ENCODE peak calls at places on chromosomes 3 and 15, in eight cellular contexts. P, H, I, W, N, U, F and X are unnamed samples.
A peak's percentile ranks its signal among the peaks of the same experiment; 100 is the strongest.

GRCh38 chr3:176994876-176995781 is 202.2 kb downstream of the TBL1XR1 start:
- DNase-seq in P (no peak), N (no peak), F (no peak), W (no peak), H (no peak), I (no peak), U (no peak), X (no peak)

GRCh38 chr3:194139085-194139976 is 3.4 kb downstream of the HES1 start:
- DNase-seq in I (no peak), P (no peak), W (no peak), N (no peak), H (no peak), U (no peak), F (peak; percentile 83), X (peak; percentile 60)

GRCh38 chr15:100869151-100869999 is 10.3 kb upstream of the ALDH1A3 start:
- DNase-seq in N (no peak), U (no peak), H (no peak), W (no peak), F (no peak), P (peak; percentile 41), I (no peak), X (no peak)

GRCh38 chr15:64712353-64712752 is 63.0 kb downstream of the RBPMS2 start:
- DNase-seq in U (no peak), F (no peak), P (no peak), I (no peak), N (no peak), W (no peak), H (no peak), X (no peak)

GRCh38 chr3:45687828-45688193 is 1.4 kb upstream of the SACM1L start:
- DNase-seq in P (no peak), F (no peak), U (no peak), N (no peak), H (no peak), I (no peak), W (no peak), X (no peak)

GRCh38 chr3:122892118-122892517 is 97.2 kb downstream of the SLC49A4 start:
- DNase-seq in U (no peak), H (no peak), W (no peak), N (no peak), I (no peak), P (no peak), F (no peak), X (no peak)

GRCh38 chr3:53160660-53161344 is at the start of gene PRKCD:
- DNase-seq in H (peak; percentile 97), W (no peak), N (peak; percentile 71), P (peak; percentile 85), I (peak; percentile 66), U (peak; percentile 39), F (peak; percentile 93), X (peak; percentile 84)

GRCh38 chr3:106317141-106318055 is 448.6 kb upstream of the CBLB start:
- DNase-seq in U (no peak), N (no peak), P (no peak), W (no peak), I (no peak), H (no peak), F (no peak), X (no peak)

GRCh38 chr3:62559831-62560445 is 186.6 kb upstream of the FEZF2 start:
- DNase-seq in U (peak; percentile 11), I (no peak), F (no peak), N (no peak), H (no peak), P (no peak), W (no peak), X (no peak)

GRCh38 chr15:40336129-40337122 is 4.3 kb downstream of the CCDC9B start:
- DNase-seq in N (no peak), H (peak; percentile 79), P (peak; percentile 20), W (no peak), U (no peak), F (no peak), I (no peak), X (no peak)

GRCh38 chr3:179410999-179411398 is 40.3 kb downstream of the GNB4 start:
- DNase-seq in W (no peak), F (no peak), U (no peak), I (no peak), H (no peak), P (no peak), N (no peak), X (no peak)

GRCh38 chr15:58575045-58575786 is 143.4 kb downstream of the LIPC start:
- DNase-seq in W (no peak), P (no peak), U (no peak), F (no peak), I (no peak), N (no peak), H (no peak), X (no peak)

GRCh38 chr3:134308350-134308891 is 57.8 kb upstream of the RYK start:
- DNase-seq in W (no peak), N (peak; percentile 74), H (peak; percentile 78), I (peak; percentile 58), F (peak; percentile 94), U (peak; percentile 59), P (peak; percentile 82), X (peak; percentile 88)

GRCh38 chr15:42092666-42093445 is 1.5 kb downstream of the PLA2G4D start:
- DNase-seq in I (no peak), H (no peak), N (no peak), W (no peak), U (no peak), F (no peak), P (no peak), X (no peak)

GRCh38 chr3:160150066-160150465 is 75.2 kb upstream of the C3orf80 start:
- DNase-seq in P (no peak), N (no peak), U (no peak), H (no peak), I (no peak), F (no peak), W (no peak), X (no peak)

GRCh38 chr3:126507886-126508285 is 9.7 kb downstream of the UROC1 start:
- DNase-seq in H (no peak), F (no peak), W (no peak), P (no peak), I (no peak), N (no peak), U (no peak), X (no peak)